ENCODE peak calls at places on chromosomes 2 and 18, in six cellular contexts. U is H9, E is neuronal stem cell, L is IMR-90, J is mesenchymal stem cell, T is H1. V is an unnamed sample.
A peak's percentile ranks its signal among the peaks of the same experiment; 100 is the strongest.

GRCh38 chr18:10169064-10169562 is 255.3 kb downstream of the VAPA start:
- DNase-seq in E (no peak), T (no peak), U (no peak), L (peak; percentile 72), J (peak; percentile 34), V (no peak)

GRCh38 chr2:36597532-36598377 is at the start of gene FEZ2:
- DNase-seq in U (peak; percentile 91), E (peak; percentile 81), J (peak; percentile 79), L (peak; percentile 72), T (peak; percentile 89), V (peak; percentile 92)

GRCh38 chr2:109143214-109144187 is 14.5 kb downstream of the SH3RF3 start:
- DNase-seq in E (no peak), J (no peak), U (no peak), T (no peak), L (peak; percentile 47), V (no peak)

GRCh38 chr18:10122116-10122515 is 208.3 kb downstream of the VAPA start:
- DNase-seq in U (no peak), L (peak; percentile 86), T (no peak), E (no peak), J (peak; percentile 90), V (no peak)

GRCh38 chr2:240297553-240298315 is 137.7 kb upstream of the GPC1 start:
- DNase-seq in J (no peak), T (no peak), L (no peak), U (no peak), E (no peak), V (no peak)

GRCh38 chr2:166127217-166128155 is at the start of gene SCN1A:
- DNase-seq in U (no peak), T (no peak), J (peak; percentile 49), L (peak; percentile 56), E (peak; percentile 18), V (peak; percentile 50)

GRCh38 chr2:171244970-171245782 is 84.5 kb upstream of the TLK1 start:
- DNase-seq in J (peak; percentile 28), U (no peak), L (peak; percentile 44), T (no peak), E (no peak), V (peak; percentile 30)

GRCh38 chr2:110115291-110116032 is at the start of gene MALL:
- DNase-seq in L (no peak), U (peak; percentile 51), J (no peak), T (no peak), E (no peak), V (peak; percentile 51)

GRCh38 chr2:48733067-48733503 is 22.4 kb downstream of the LHCGR start:
- DNase-seq in U (no peak), J (no peak), T (peak; percentile 42), E (no peak), L (no peak), V (no peak)

GRCh38 chr2:12076810-12077209 is 330.4 kb downstream of the LPIN1 start:
- DNase-seq in L (no peak), J (no peak), T (no peak), E (no peak), U (no peak), V (no peak)

GRCh38 chr2:1990724-1991123 is 246.4 kb upstream of the PXDN start:
- DNase-seq in U (no peak), J (no peak), T (no peak), E (no peak), L (no peak), V (no peak)

GRCh38 chr2:46989491-46990230 is 74.1 kb upstream of the MCFD2 start:
- DNase-seq in E (no peak), L (no peak), J (no peak), U (no peak), T (no peak), V (no peak)

GRCh38 chr2:46988230-46988629 is 72.6 kb upstream of the MCFD2 start:
- DNase-seq in L (no peak), E (no peak), U (no peak), J (no peak), T (no peak), V (no peak)

GRCh38 chr2:46990231-46990588 is 74.6 kb upstream of the MCFD2 start:
- DNase-seq in L (no peak), U (no peak), J (no peak), E (no peak), T (no peak), V (no peak)

GRCh38 chr2:46991985-46992384 is 76.4 kb upstream of the MCFD2 start:
- DNase-seq in L (no peak), E (no peak), T (no peak), J (no peak), U (no peak), V (no peak)

DNA sequence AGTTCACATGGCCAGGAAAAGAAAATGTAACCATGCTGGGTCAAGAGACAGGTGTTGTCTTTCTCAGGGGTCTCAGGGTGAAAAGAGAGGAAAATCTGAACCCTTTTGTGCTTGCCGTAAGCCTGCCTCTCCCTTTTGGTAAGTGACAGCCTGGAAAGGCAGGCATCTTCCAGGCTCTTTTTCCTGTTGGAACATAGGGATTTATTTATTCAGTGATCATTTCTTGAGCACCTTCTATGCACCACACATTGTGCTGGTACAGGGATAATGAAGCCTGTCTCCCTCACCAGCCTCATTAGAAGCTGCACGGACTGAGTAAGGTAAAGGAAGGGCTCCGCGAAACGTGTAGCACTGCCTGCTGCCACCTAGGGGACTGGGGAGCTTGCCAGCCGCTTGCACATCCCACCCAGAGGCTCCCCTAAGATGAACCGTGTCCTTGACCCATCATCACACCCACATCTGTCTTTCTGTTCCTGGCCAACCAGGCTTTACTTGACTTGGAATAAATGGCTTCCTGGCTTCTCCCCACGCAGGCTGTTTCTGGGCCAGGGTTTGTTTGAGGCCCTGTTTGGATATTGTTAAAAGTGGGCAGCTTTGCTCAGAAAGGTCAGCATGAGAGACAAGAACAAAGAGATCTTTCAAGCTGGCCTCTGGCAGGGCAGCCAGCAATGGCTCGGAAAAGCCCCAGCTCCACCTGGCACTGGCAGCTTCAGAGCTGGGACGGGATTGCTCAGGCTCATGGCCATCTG is 73.3 kb upstream of the MCFD2 start:
- DNase-seq in J (no peak), L (no peak), U (peak; percentile 53), E (no peak), T (no peak), V (no peak)
- H2BK5ac ChIP-seq in J (no peak overlapping the region), L (no peak overlapping the region), U (no peak overlapping the region), E (no peak overlapping the region), T (no peak overlapping the region), V (no peak overlapping the region)

DNA sequence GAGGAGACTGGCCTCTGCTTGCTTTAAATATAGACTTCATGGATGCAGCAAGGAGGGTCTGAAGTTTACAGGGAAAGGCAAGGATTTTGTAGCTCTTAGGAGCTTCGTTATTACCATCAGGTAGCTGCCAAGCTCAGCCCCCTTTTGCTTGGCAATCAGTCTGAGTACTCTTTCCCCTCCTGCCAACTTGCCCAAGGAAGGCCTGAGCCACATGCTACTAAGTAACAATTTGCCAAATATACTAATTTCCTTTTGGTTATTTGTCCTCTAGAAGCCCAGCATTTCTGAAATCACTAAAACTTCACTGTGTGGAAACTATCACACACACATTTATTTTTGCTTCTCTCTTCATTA is 85.5 kb upstream of the ITPRID2 start:
- DNase-seq in L (no peak), U (no peak), E (no peak), J (no peak), T (no peak), V (no peak)
- H2BK5ac ChIP-seq in L (peak overlapping the region; percentile 88), U (no peak overlapping the region), E (no peak overlapping the region), J (no peak overlapping the region), T (no peak overlapping the region), V (no peak overlapping the region)

DNA sequence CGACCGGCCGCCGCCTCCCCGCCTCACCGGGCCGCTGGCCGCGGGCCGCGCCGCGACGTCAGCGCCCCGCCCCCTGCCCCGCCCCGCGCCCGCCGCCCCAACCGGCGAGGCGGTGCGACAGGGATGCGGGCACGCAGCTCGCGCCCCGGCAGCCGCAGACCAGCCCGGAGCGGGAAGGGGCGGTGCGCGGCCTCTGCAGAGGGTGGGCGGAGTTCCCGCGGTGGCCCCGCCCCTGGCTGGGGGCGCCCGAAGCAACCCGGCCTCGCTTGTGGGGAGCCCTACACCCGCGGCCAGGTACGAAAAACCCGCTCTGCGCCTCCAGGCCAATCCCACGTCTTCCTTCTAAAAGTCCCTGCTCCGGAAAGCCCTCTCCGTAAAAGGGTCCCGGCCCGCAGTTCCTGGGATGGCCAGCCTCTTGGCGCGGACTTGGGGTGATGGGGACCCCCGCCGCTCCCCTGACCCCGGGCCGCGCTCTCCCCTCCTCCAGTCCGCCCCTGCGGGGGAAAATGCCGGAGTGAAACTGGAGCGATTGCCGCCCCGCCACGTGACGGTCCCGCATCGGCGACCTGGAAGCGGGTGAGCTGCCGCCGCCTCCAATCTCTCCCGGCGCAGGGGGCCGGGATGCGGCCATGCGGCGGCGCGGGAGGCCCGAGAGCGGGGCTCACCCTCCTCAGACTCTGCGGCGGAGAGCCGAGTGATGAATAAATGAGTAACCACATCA is at the start of gene RAB11FIP5:
- DNase-seq in U (peak; percentile 87), L (peak; percentile 88), E (peak; percentile 80), J (peak; percentile 90), T (peak; percentile 91), V (peak; percentile 71)
- H2BK5ac ChIP-seq in U (no peak within 1 kb of the TSS), L (peak within 1 kb of the TSS; percentile 81), E (peak within 1 kb of the TSS; percentile 79), J (peak within 1 kb of the TSS; percentile 96), T (no peak within 1 kb of the TSS), V (no peak within 1 kb of the TSS)

GRCh38 chr2:231604101-231604684 is 11.5 kb downstream of the TEX44 start:
- DNase-seq in U (no peak), T (peak; percentile 81), E (no peak), L (no peak), J (no peak), V (no peak)
- H2BK5ac ChIP-seq in U (no peak overlapping the region), T (peak overlapping the region; percentile 75), E (peak overlapping the region; percentile 99), L (peak overlapping the region; percentile 58), J (peak overlapping the region; percentile 76), V (no peak overlapping the region)

DNA sequence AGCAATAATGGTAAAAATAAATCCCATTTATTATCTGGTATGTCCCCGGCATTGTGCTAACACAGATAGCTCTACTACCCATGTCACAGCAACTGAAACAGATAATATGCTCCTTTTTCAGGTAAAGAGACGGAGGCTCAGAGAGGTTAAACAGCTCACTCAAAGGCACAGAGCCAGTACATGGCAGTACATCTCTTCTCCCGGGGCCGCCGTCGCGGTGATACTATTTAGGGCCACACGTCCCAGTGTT is 693 bp upstream of the PDK1 start:
- DNase-seq in T (no peak), E (no peak), J (no peak), U (no peak), L (no peak), V (no peak)
- H2BK5ac ChIP-seq in T (peak overlapping the region; percentile 91), E (no peak overlapping the region), J (no peak overlapping the region), U (no peak overlapping the region), L (peak overlapping the region; percentile 93), V (peak overlapping the region; percentile 93)